ENCODE peak calls at places on chromosome 15, in six cellular contexts. One of them, this sample, is unnamed.

GRCh38 chr15:89462198-89462912 is 34.0 kb downstream of the RHCG start:
- DNase-seq in mammary epithelial cell: no peak
- DNase-seq in hepatocyte: no peak
- DNase-seq in GM23248: peak; percentile 27
- DNase-seq in fibroblast of lung: peak; percentile 9
- DNase-seq in PC-3: no peak
- DNase-seq in this sample: no peak

GRCh38 chr15:80418892-80419537 is 14.8 kb downstream of the ARNT2 start:
- DNase-seq in PC-3: peak; percentile 61
- DNase-seq in mammary epithelial cell: peak; percentile 33
- DNase-seq in hepatocyte: peak; percentile 72
- DNase-seq in fibroblast of lung: peak; percentile 62
- DNase-seq in GM23248: peak; percentile 83
- DNase-seq in this sample: no peak

GRCh38 chr15:45023659-45024320 is 795 bp downstream of the SORD start:
- DNase-seq in mammary epithelial cell: peak; percentile 8
- DNase-seq in GM23248: peak; percentile 47
- DNase-seq in fibroblast of lung: peak; percentile 19
- DNase-seq in hepatocyte: peak; percentile 27
- DNase-seq in PC-3: peak; percentile 54
- DNase-seq in this sample: no peak

GRCh38 chr15:69002783-69003182 is 11.7 kb upstream of the NOX5 start:
- DNase-seq in GM23248: no peak
- DNase-seq in PC-3: no peak
- DNase-seq in hepatocyte: no peak
- DNase-seq in mammary epithelial cell: no peak
- DNase-seq in fibroblast of lung: no peak
- DNase-seq in this sample: no peak

GRCh38 chr15:84823580-84823878 is 6.4 kb downstream of the ALPK3 start:
- DNase-seq in fibroblast of lung: no peak
- DNase-seq in hepatocyte: no peak
- DNase-seq in mammary epithelial cell: no peak
- DNase-seq in PC-3: no peak
- DNase-seq in GM23248: no peak
- DNase-seq in this sample: no peak

GRCh38 chr15:50563756-50564155 is 17.3 kb upstream of the USP50 start:
- DNase-seq in mammary epithelial cell: no peak
- DNase-seq in GM23248: no peak
- DNase-seq in PC-3: no peak
- DNase-seq in fibroblast of lung: no peak
- DNase-seq in hepatocyte: no peak
- DNase-seq in this sample: no peak

GRCh38 chr15:70169147-70169546 is 71.4 kb upstream of the TLE3 start:
- DNase-seq in PC-3: no peak
- DNase-seq in GM23248: no peak
- DNase-seq in mammary epithelial cell: no peak
- DNase-seq in fibroblast of lung: no peak
- DNase-seq in hepatocyte: no peak
- DNase-seq in this sample: no peak

GRCh38 chr15:27573800-27574485 is 525.2 kb downstream of the OCA2 start:
- DNase-seq in GM23248: no peak
- DNase-seq in hepatocyte: no peak
- DNase-seq in PC-3: no peak
- DNase-seq in fibroblast of lung: no peak
- DNase-seq in mammary epithelial cell: no peak
- DNase-seq in this sample: no peak

GRCh38 chr15:70833897-70834765 is 19.8 kb downstream of the LARP6 start:
- DNase-seq in hepatocyte: peak; percentile 65
- DNase-seq in mammary epithelial cell: peak; percentile 57
- DNase-seq in fibroblast of lung: peak; percentile 88
- DNase-seq in PC-3: peak; percentile 91
- DNase-seq in GM23248: peak; percentile 76
- DNase-seq in this sample: no peak

GRCh38 chr15:29670945-29671307 is 151.3 kb downstream of the TJP1 start:
- DNase-seq in GM23248: peak; percentile 89
- DNase-seq in mammary epithelial cell: peak; percentile 91
- DNase-seq in PC-3: peak; percentile 99
- DNase-seq in fibroblast of lung: peak; percentile 16
- DNase-seq in hepatocyte: peak; percentile 68
- DNase-seq in this sample: peak; percentile 50

GRCh38 chr15:63037996-63038720 is 4.4 kb upstream of the TPM1 start:
- DNase-seq in hepatocyte: no peak
- DNase-seq in GM23248: peak; percentile 11
- DNase-seq in PC-3: peak; percentile 28
- DNase-seq in mammary epithelial cell: peak; percentile 94
- DNase-seq in fibroblast of lung: no peak
- DNase-seq in this sample: no peak

GRCh38 chr15:70093481-70094309 is 4.0 kb downstream of the TLE3 start:
- DNase-seq in hepatocyte: peak; percentile 39
- DNase-seq in GM23248: peak; percentile 56
- DNase-seq in mammary epithelial cell: no peak
- DNase-seq in PC-3: peak; percentile 89
- DNase-seq in fibroblast of lung: peak; percentile 61
- DNase-seq in this sample: no peak

GRCh38 chr15:77329202-77329601 is 90.7 kb downstream of the PEAK1 start:
- DNase-seq in GM23248: peak; percentile 36
- DNase-seq in hepatocyte: no peak
- DNase-seq in mammary epithelial cell: no peak
- DNase-seq in PC-3: no peak
- DNase-seq in fibroblast of lung: no peak
- DNase-seq in this sample: no peak

GRCh38 chr15:77839431-77839830 is 206.7 kb upstream of the LINGO1 start:
- DNase-seq in fibroblast of lung: no peak
- DNase-seq in GM23248: no peak
- DNase-seq in mammary epithelial cell: no peak
- DNase-seq in hepatocyte: no peak
- DNase-seq in PC-3: no peak
- DNase-seq in this sample: no peak

GRCh38 chr15:85771781-85772445 is 22.8 kb downstream of the KLHL25 start:
- DNase-seq in mammary epithelial cell: no peak
- DNase-seq in hepatocyte: no peak
- DNase-seq in PC-3: no peak
- DNase-seq in fibroblast of lung: peak; percentile 72
- DNase-seq in GM23248: peak; percentile 76
- DNase-seq in this sample: no peak

GRCh38 chr15:59941612-59942011 is 62.5 kb upstream of the FOXB1 start:
- DNase-seq in GM23248: no peak
- DNase-seq in fibroblast of lung: no peak
- DNase-seq in mammary epithelial cell: no peak
- DNase-seq in hepatocyte: no peak
- DNase-seq in PC-3: peak; percentile 36
- DNase-seq in this sample: no peak

GRCh38 chr15:45635191-45635638 is 386 bp downstream of the SQOR start:
- DNase-seq in GM23248: peak; percentile 53
- DNase-seq in PC-3: peak; percentile 51
- DNase-seq in hepatocyte: peak; percentile 78
- DNase-seq in fibroblast of lung: no peak
- DNase-seq in mammary epithelial cell: no peak
- DNase-seq in this sample: no peak

GRCh38 chr15:101346928-101347327 is 51.9 kb upstream of the SNRPA1 start:
- DNase-seq in PC-3: no peak
- DNase-seq in GM23248: no peak
- DNase-seq in mammary epithelial cell: no peak
- DNase-seq in fibroblast of lung: no peak
- DNase-seq in hepatocyte: no peak
- DNase-seq in this sample: no peak

GRCh38 chr15:65981837-65982696 is 112.8 kb downstream of the RAB11A start:
- DNase-seq in mammary epithelial cell: peak; percentile 32
- DNase-seq in fibroblast of lung: no peak
- DNase-seq in GM23248: no peak
- DNase-seq in PC-3: no peak
- DNase-seq in hepatocyte: peak; percentile 69
- DNase-seq in this sample: no peak

GRCh38 chr15:63041982-63042878 is at the start of gene TPM1:
- DNase-seq in GM23248: peak; percentile 95
- DNase-seq in fibroblast of lung: peak; percentile 84
- DNase-seq in mammary epithelial cell: peak; percentile 92
- DNase-seq in hepatocyte: peak; percentile 81
- DNase-seq in PC-3: peak; percentile 49
- DNase-seq in this sample: no peak

GRCh38 chr15:36177590-36178281 is 401.7 kb upstream of the CDIN1 start:
- DNase-seq in mammary epithelial cell: no peak
- DNase-seq in fibroblast of lung: peak; percentile 70
- DNase-seq in GM23248: peak; percentile 3
- DNase-seq in hepatocyte: peak; percentile 48
- DNase-seq in PC-3: peak; percentile 90
- DNase-seq in this sample: no peak

GRCh38 chr15:70936326-70936725 is 43.7 kb downstream of the LRRC49 start:
- DNase-seq in hepatocyte: no peak
- DNase-seq in mammary epithelial cell: no peak
- DNase-seq in fibroblast of lung: peak; percentile 32
- DNase-seq in GM23248: peak; percentile 19
- DNase-seq in PC-3: no peak
- DNase-seq in this sample: no peak

GRCh38 chr15:99424131-99424571 is 141.6 kb upstream of the MEF2A start:
- DNase-seq in PC-3: no peak
- DNase-seq in hepatocyte: no peak
- DNase-seq in GM23248: no peak
- DNase-seq in mammary epithelial cell: no peak
- DNase-seq in fibroblast of lung: no peak
- DNase-seq in this sample: no peak

GRCh38 chr15:25792128-25792527 is 71.0 kb downstream of the ATP10A start:
- DNase-seq in GM23248: no peak
- DNase-seq in mammary epithelial cell: no peak
- DNase-seq in PC-3: no peak
- DNase-seq in hepatocyte: no peak
- DNase-seq in fibroblast of lung: no peak
- DNase-seq in this sample: no peak

GRCh38 chr15:74598126-74598842 is 17.4 kb upstream of the CLK3 start:
- DNase-seq in hepatocyte: peak; percentile 85
- DNase-seq in GM23248: peak; percentile 94
- DNase-seq in PC-3: no peak
- DNase-seq in fibroblast of lung: peak; percentile 85
- DNase-seq in mammary epithelial cell: peak; percentile 51
- DNase-seq in this sample: peak; percentile 61

GRCh38 chr15:91948001-91948608 is 94.6 kb downstream of the SLCO3A1 start:
- DNase-seq in PC-3: peak; percentile 53
- DNase-seq in GM23248: peak; percentile 14
- DNase-seq in hepatocyte: no peak
- DNase-seq in fibroblast of lung: peak; percentile 16
- DNase-seq in mammary epithelial cell: peak; percentile 95
- DNase-seq in this sample: peak; percentile 84
- H2AFZ ChIP-seq in PC-3: peak overlapping the region; percentile 38
- H2AFZ ChIP-seq in GM23248: no peak overlapping the region
- H2AFZ ChIP-seq in hepatocyte: no peak overlapping the region
- H2AFZ ChIP-seq in fibroblast of lung: no peak overlapping the region
- H2AFZ ChIP-seq in mammary epithelial cell: peak overlapping the region; percentile 29
- H2AFZ ChIP-seq in this sample: peak overlapping the region; percentile 36

GRCh38 chr15:64151727-64152506 is at the start of gene SNX22:
- DNase-seq in fibroblast of lung: no peak
- DNase-seq in hepatocyte: peak; percentile 52
- DNase-seq in PC-3: no peak
- DNase-seq in GM23248: no peak
- DNase-seq in mammary epithelial cell: no peak
- DNase-seq in this sample: no peak
- TF ChIP-seq EZH2 in fibroblast of lung: peak; percentile 66
- TF ChIP-seq EZH2 in hepatocyte: peak; percentile 45
- TF ChIP-seq EZH2 in PC-3: no peak
- TF ChIP-seq EZH2 in GM23248: peak; percentile 91
- TF ChIP-seq EZH2 in mammary epithelial cell: no peak
- TF ChIP-seq EZH2 in this sample: peak; percentile 73

GRCh38 chr15:52261026-52261425 is 34.6 kb downstream of the MYO5C start:
- DNase-seq in GM23248: no peak
- DNase-seq in PC-3: no peak
- DNase-seq in hepatocyte: no peak
- DNase-seq in fibroblast of lung: no peak
- DNase-seq in mammary epithelial cell: no peak
- DNase-seq in this sample: no peak
- H2AFZ ChIP-seq in GM23248: no peak overlapping the region
- H2AFZ ChIP-seq in PC-3: no peak overlapping the region
- H2AFZ ChIP-seq in hepatocyte: no peak overlapping the region
- H2AFZ ChIP-seq in fibroblast of lung: no peak overlapping the region
- H2AFZ ChIP-seq in mammary epithelial cell: no peak overlapping the region
- H2AFZ ChIP-seq in this sample: no peak overlapping the region

GRCh38 chr15:81959196-81959595 is 86.6 kb downstream of the MEX3B start:
- DNase-seq in mammary epithelial cell: no peak
- DNase-seq in hepatocyte: no peak
- DNase-seq in PC-3: peak; percentile 50
- DNase-seq in GM23248: no peak
- DNase-seq in fibroblast of lung: no peak
- DNase-seq in this sample: no peak
- TF ChIP-seq EZH2 in mammary epithelial cell: no peak
- TF ChIP-seq EZH2 in hepatocyte: no peak
- TF ChIP-seq EZH2 in PC-3: no peak
- TF ChIP-seq EZH2 in GM23248: no peak
- TF ChIP-seq EZH2 in fibroblast of lung: no peak
- TF ChIP-seq EZH2 in this sample: no peak

GRCh38 chr15:42549052-42549491 is 434 bp downstream of the HAUS2 start:
- DNase-seq in fibroblast of lung: peak; percentile 24
- DNase-seq in mammary epithelial cell: no peak
- DNase-seq in GM23248: peak; percentile 60
- DNase-seq in PC-3: peak; percentile 32
- DNase-seq in hepatocyte: peak; percentile 33
- DNase-seq in this sample: no peak
- H2AFZ ChIP-seq in fibroblast of lung: peak overlapping the region; percentile 96
- H2AFZ ChIP-seq in mammary epithelial cell: peak overlapping the region; percentile 97
- H2AFZ ChIP-seq in GM23248: peak overlapping the region; percentile 99
- H2AFZ ChIP-seq in PC-3: peak overlapping the region; percentile 87
- H2AFZ ChIP-seq in hepatocyte: peak overlapping the region; percentile 99
- H2AFZ ChIP-seq in this sample: peak overlapping the region; percentile 98

This sample was measured in keratinocyte.